ENCODE peak calls at places on chromosomes 4 and X, in six cellular contexts. C is tibial nerve, F is left lung, U is A549, T is choroid plexus epithelial cell, R is GM12865. W is an unnamed sample.

GRCh38 chr4:113901994-113902787 is 77.3 kb downstream of the ARSJ start:
- DNase-seq in F (peak; percentile 73), C (no peak), T (no peak), U (no peak), R (no peak), W (no peak)

GRCh38 chr4:124104628-124105027 is 607.9 kb downstream of the ANKRD50 start:
- DNase-seq in C (no peak), T (no peak), R (no peak), U (no peak), F (no peak), W (no peak)

GRCh38 chr4:10077101-10077491 is 39.5 kb downstream of the WDR1 start:
- DNase-seq in R (no peak), C (no peak), U (no peak), F (peak; percentile 32), T (no peak), W (no peak)

GRCh38 chr4:188976644-188977115 is 837.4 kb downstream of the TRIML1 start:
- DNase-seq in F (no peak), C (no peak), T (peak; percentile 57), U (peak; percentile 36), R (no peak), W (no peak)

GRCh38 chrX:75596178-75596577 is 73.3 kb upstream of the ZDHHC15 start:
- DNase-seq in T (peak; percentile 16), R (no peak), C (no peak), F (no peak), U (no peak), W (no peak)

GRCh38 chrX:111006119-111006518 is 89.9 kb upstream of the PAK3 start:
- DNase-seq in T (no peak), U (no peak), F (no peak), R (no peak), C (no peak), W (no peak)

GRCh38 chr4:175413561-175413960 is 398.5 kb downstream of the GPM6A start:
- DNase-seq in R (no peak), C (no peak), T (peak; percentile 65), U (no peak), F (peak; percentile 5), W (no peak)

GRCh38 chrX:110442631-110443030 is 84.0 kb downstream of the RTL9 start:
- DNase-seq in F (no peak), C (no peak), U (peak; percentile 64), T (peak; percentile 34), R (peak; percentile 28), W (no peak)

GRCh38 chr4:186727977-186728519 is 4.4 kb upstream of the FAT1 start:
- DNase-seq in C (no peak), R (no peak), F (no peak), U (peak; percentile 72), T (peak; percentile 47), W (no peak)

GRCh38 chr4:168887809-168888208 is 122.2 kb downstream of the CBR4 start:
- DNase-seq in R (no peak), C (no peak), U (no peak), F (no peak), T (no peak), W (no peak)

GRCh38 chrX:151977923-151978322 is 3.4 kb upstream of the GABRE start:
- DNase-seq in R (no peak), F (no peak), U (no peak), C (no peak), T (no peak), W (no peak)

GRCh38 chr4:55378617-55379467 is 16.9 kb upstream of the TMEM165 start:
- DNase-seq in C (no peak), U (peak; percentile 67), F (no peak), R (no peak), T (peak; percentile 12), W (no peak)

GRCh38 chrX:1393871-1394615 is 2.1 kb upstream of the SLC25A6 start:
- DNase-seq in U (no peak), F (peak; percentile 35), T (no peak), C (no peak), R (no peak), W (no peak)

GRCh38 chrX:83416273-83416672 is 91.8 kb upstream of the POU3F4 start:
- DNase-seq in U (no peak), F (no peak), R (no peak), T (peak; percentile 5), C (no peak), W (no peak)

DNA sequence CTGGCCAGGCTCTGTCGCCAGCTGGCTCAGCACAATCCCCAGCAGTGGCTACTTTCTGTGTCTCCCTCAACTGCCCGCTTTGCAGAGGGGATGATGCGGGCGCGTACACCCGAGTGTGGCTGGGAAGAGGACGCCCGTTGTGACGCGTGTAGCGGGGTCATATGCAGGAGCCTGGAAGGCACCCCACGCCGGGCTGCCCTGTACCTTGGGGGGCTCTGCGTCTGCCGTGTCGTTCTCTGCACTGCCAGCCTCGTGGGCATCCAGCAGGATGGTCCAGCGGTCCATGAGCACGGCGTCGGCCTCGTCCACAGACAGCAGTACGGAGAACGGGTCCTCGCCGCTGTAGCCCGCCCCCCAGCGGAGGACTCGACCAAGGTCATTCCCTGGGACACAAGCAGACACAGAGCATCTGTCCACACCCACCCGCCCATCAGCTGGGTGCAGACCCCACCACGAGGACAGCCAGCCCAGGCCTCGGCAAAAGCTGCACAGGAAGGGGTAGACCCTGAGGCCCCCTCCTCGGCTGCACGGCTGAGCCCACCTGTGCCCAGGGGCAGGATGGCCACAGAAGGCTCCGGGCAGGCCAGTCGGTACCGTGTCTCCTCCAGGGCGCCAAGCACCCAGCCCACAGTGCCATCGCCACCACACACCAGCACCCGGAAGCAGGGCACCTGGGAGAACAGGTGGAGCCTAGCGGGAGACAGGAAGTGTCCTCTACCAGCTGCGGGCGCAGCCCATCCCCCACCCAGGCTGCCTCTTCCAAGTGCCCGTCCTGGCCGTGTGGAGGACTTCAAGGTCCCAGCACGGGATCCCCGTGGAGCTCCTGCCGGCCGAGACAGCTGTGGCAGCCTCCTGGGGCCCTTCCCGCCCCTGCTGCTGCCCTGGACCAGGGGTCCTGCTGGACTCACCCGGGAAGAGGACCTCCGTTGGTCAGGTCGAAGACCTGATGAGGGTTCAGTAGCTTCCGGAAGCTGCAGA is 10.8 kb downstream of the DGKQ start:
- DNase-seq in U (no peak), F (peak; percentile 80), R (no peak), C (no peak), T (no peak), W (no peak)
- TF ChIP-seq CTCF in U (no peak), F (no peak), R (no peak), C (no peak), T (no peak), W (no peak)

DNA sequence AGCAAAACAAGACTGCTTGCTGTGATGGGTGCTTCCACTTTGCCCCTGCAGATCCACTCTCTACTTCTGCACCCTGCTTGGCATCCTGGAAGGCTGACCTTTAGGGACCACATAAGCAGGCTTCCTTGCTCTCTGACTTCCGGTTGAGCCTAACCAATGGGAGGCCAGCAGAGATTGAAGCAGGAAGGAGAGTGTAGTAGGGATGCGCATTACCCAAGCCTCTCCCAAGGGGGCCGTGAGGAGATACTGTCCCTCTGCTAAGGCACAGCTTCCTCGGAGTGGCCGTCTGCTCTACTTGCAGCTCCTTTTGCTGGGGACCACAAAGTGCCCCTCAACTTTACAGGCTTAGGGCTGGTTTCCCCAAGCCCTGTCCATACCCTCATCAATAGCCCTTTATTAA is 624.3 kb upstream of the TENM3 start:
- DNase-seq in R (no peak), U (no peak), C (no peak), F (no peak), T (no peak), W (no peak)
- TF ChIP-seq CTCF in R (no peak), U (no peak), C (no peak), F (no peak), T (no peak), W (no peak)

GRCh38 chr4:70943115-70943514 is 40.9 kb downstream of the MOB1B start:
- DNase-seq in C (no peak), F (no peak), U (no peak), T (no peak), R (no peak), W (no peak)

GRCh38 chr4:70935038-70935437 is 32.9 kb downstream of the MOB1B start:
- DNase-seq in F (no peak), U (no peak), T (no peak), C (no peak), R (no peak), W (no peak)

GRCh38 chr4:70936200-70936787 is 34.1 kb downstream of the MOB1B start:
- DNase-seq in F (no peak), C (no peak), T (peak; percentile 68), R (peak; percentile 21), U (no peak), W (no peak)

GRCh38 chr4:70940134-70940533 is 38.0 kb downstream of the MOB1B start:
- DNase-seq in C (no peak), U (no peak), T (no peak), R (no peak), F (no peak), W (no peak)

GRCh38 chr4:70938087-70938486 is 35.9 kb downstream of the MOB1B start:
- DNase-seq in T (no peak), F (no peak), R (no peak), U (no peak), C (no peak), W (no peak)
- TF ChIP-seq CTCF in T (no peak), F (no peak), R (no peak), U (no peak), C (no peak), W (no peak)

GRCh38 chr4:7970031-7970946 is 30.6 kb upstream of the AFAP1 start:
- DNase-seq in R (peak; percentile 68), F (peak; percentile 72), C (no peak), U (peak; percentile 74), T (peak; percentile 82), W (no peak)
- TF ChIP-seq CTCF in R (no peak), F (no peak), C (no peak), U (no peak), T (no peak), W (no peak)

DNA sequence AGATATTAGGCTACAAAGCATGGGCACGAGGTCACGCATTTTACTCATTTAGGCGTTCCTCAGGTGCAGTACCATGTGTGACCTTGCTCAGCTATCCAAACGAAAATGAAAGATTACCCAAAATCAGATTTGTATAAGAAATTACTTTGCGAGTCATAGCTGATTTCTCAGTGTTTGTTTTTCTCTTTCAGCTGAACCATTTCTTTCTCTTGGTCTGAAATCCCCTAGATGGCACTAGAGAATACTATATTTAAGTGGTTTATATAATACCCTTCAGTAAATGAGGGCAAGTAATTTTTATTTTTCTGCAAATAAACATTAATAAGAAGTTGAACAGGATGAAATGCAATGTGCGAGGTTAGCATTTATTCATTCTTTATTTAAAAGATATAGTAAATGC is 496.6 kb downstream of the STIM2 start:
- DNase-seq in U (no peak), F (no peak), R (no peak), T (peak; percentile 1), C (no peak), W (no peak)
- TF ChIP-seq CTCF in U (no peak), F (no peak), R (no peak), T (no peak), C (no peak), W (no peak)

GRCh38 chrX:108165349-108166111 is 74.0 kb downstream of the ATG4A start:
- DNase-seq in T (peak; percentile 72), R (peak; percentile 0), U (peak; percentile 54), F (no peak), C (no peak), W (no peak)
- TF ChIP-seq CTCF in T (peak; percentile 74), R (no peak), U (peak; percentile 45), F (no peak), C (no peak), W (no peak)

GRCh38 chrX:148133099-148133725 is 152.1 kb downstream of the FMR1NB start:
- DNase-seq in F (no peak), T (no peak), R (peak; percentile 0), U (peak; percentile 0), C (no peak), W (no peak)
- TF ChIP-seq CTCF in F (no peak), T (no peak), R (no peak), U (no peak), C (no peak), W (no peak)